ENCODE peak calls at places on chromosome 1, in eight cellular contexts. A is stimulated activated CD8-positive, alpha-beta memory T cell treated with anti-CD3 and anti-CD28 coated beads, Interleukin-4, amount 100 ng/mL, for 48 hours; K is foreskin keratinocyte; C is HCEC 1CT; F is stimulated activated CD4-positive, alpha-beta T cell treated with anti-CD3 and anti-CD28 coated beads, TNF-alpha, amount 100 ng/mL, for 4 hours; B is adrenal gland; U is activated T-cell treated with anti-CD3 and anti-CD28 coated beads, Interleukin-2, amount 50 U/mL, for 72 hours; X is fibroblast of the aortic adventitia. Q is an unnamed sample.

GRCh38 chr1:151887028-151887427 is 22.3 kb downstream of the THEM4 start:
- DNase-seq in K (peak), A (no peak), B (no peak), F (no peak), U (no peak), C (peak), X (peak), Q (peak)

GRCh38 chr1:95041491-95042165 is 31.1 kb downstream of the ALG14 start:
- DNase-seq in F (no peak), U (no peak), X (peak), K (peak), A (no peak), B (peak), C (peak), Q (peak)

GRCh38 chr1:83511327-83511726 is 487.6 kb downstream of the TTLL7 start:
- DNase-seq in B (no peak), K (no peak), F (no peak), A (no peak), C (no peak), X (peak), U (no peak), Q (no peak)

GRCh38 chr1:152198982-152199381 is 25.0 kb downstream of the HRNR start:
- DNase-seq in U (no peak), C (no peak), X (no peak), F (no peak), A (no peak), K (no peak), B (no peak), Q (no peak)

GRCh38 chr1:87084247-87084836 is 169.9 kb downstream of the HS2ST1 start:
- DNase-seq in A (no peak), B (no peak), X (peak), F (no peak), U (no peak), K (peak), C (peak), Q (peak)

GRCh38 chr1:181620183-181620582 is 136.9 kb downstream of the CACNA1E start:
- DNase-seq in U (no peak), A (no peak), K (peak), F (no peak), B (no peak), X (no peak), C (no peak), Q (no peak)

GRCh38 chr1:94622757-94623156 is 81.2 kb upstream of the F3 start:
- DNase-seq in F (no peak), X (no peak), K (peak), B (no peak), A (no peak), C (peak), U (no peak), Q (peak)

GRCh38 chr1:64038965-64039926 is 164.2 kb upstream of the UBE2U start:
- DNase-seq in F (no peak), C (peak), B (peak), K (peak), X (peak), A (no peak), U (no peak), Q (peak)